ENCODE peak calls at places on chromosomes 2 and 18, in eight cellular contexts. Q is left lung; I is Caco-2; V is CD4-positive, CD25-positive, alpha-beta regulatory T cell; E is heart left ventricle; W is prostate gland; U is body of pancreas; O is mammary epithelial cell. L is an unnamed sample. For H3K9me3, the result is how much of the 10 kb centered on the place peaks cover.

GRCh38 chr2:63012541-63012940 is 38.1 kb upstream of the OTX1 start:
- DNase-seq in Q (no peak), I (no peak), V (no peak), E (no peak), W (no peak), U (no peak), O (no peak), L (no peak)

GRCh38 chr2:149383340-149383739 is 53.0 kb downstream of the LYPD6 start:
- DNase-seq in Q (no peak), I (no peak), V (no peak), E (no peak), W (no peak), U (no peak), O (peak), L (no peak)

GRCh38 chr2:151793123-151793522 is 35.1 kb downstream of the ARL5A start:
- DNase-seq in Q (no peak), I (no peak), V (no peak), E (no peak), W (no peak), U (no peak), O (no peak), L (no peak)

GRCh38 chr18:64678048-64678447 is 529.2 kb upstream of the LINC00305 start:
- DNase-seq in Q (no peak), I (no peak), V (no peak), E (no peak), W (no peak), U (no peak), O (no peak), L (no peak)

GRCh38 chr2:120859814-120860578 is 124.3 kb downstream of the GLI2 start:
- DNase-seq in Q (no peak), I (peak), V (no peak), E (no peak), W (no peak), U (no peak), O (no peak), L (no peak)

GRCh38 chr18:23400918-23401317 is 52.2 kb upstream of the RIOK3 start:
- DNase-seq in Q (no peak), I (no peak), V (no peak), E (no peak), W (no peak), U (no peak), O (no peak), L (no peak)

GRCh38 chr2:63692002-63692606 is 103.3 kb downstream of the MDH1 start:
- DNase-seq in Q (no peak), I (no peak), V (peak), E (no peak), W (peak), U (peak), O (peak), L (no peak)

GRCh38 chr2:240216197-240216596 is 75.7 kb upstream of the OTOS start:
- DNase-seq in Q (peak), I (no peak), V (no peak), E (no peak), W (no peak), U (no peak), O (no peak), L (no peak)

GRCh38 chr2:74461187-74462053 is 3.2 kb downstream of the WBP1 start:
- DNase-seq in Q (no peak), I (peak), V (no peak), E (no peak), W (no peak), U (no peak), O (no peak), L (no peak)

GRCh38 chr2:83471708-83472107 is 987.4 kb downstream of the SUCLG1 start:
- DNase-seq in Q (no peak), I (no peak), V (no peak), E (no peak), W (no peak), U (no peak), O (no peak), L (no peak)

GRCh38 chr2:170887496-170888265 is 41.4 kb upstream of the GORASP2 start:
- DNase-seq in Q (no peak), I (no peak), V (no peak), E (no peak), W (no peak), U (no peak), O (no peak), L (no peak)

GRCh38 chr2:224689539-224689938 is 26.6 kb downstream of the CCDC195 start:
- DNase-seq in Q (no peak), I (no peak), V (no peak), E (no peak), W (no peak), U (no peak), O (peak), L (no peak)

GRCh38 chr18:21100678-21101077 is 10.9 kb downstream of the ROCK1 start:
- DNase-seq in Q (no peak), I (no peak), V (no peak), E (no peak), W (no peak), U (no peak), O (no peak), L (no peak)

GRCh38 chr2:195636890-195637289 is 20.1 kb upstream of the SLC39A10 start:
- DNase-seq in Q (no peak), I (no peak), V (no peak), E (no peak), W (no peak), U (no peak), O (peak), L (no peak)

GRCh38 chr2:158659483-158659882 is 135.6 kb upstream of the DAPL1 start:
- DNase-seq in Q (no peak), I (no peak), V (no peak), E (no peak), W (no peak), U (no peak), O (no peak), L (no peak)

GRCh38 chr2:119608553-119608952 is 64.3 kb downstream of the CFAP221 start:
- DNase-seq in Q (no peak), I (no peak), V (no peak), E (no peak), W (no peak), U (no peak), O (no peak), L (no peak)

GRCh38 chr18:23131693-23132319 is 3.5 kb upstream of the CABLES1 start:
- DNase-seq in Q (no peak), I (peak), V (peak), E (peak), W (peak), U (peak), O (peak), L (peak)

GRCh38 chr18:58640891-58641610 is 12.2 kb upstream of the ALPK2 start:
- DNase-seq in Q (no peak), I (no peak), V (no peak), E (no peak), W (no peak), U (no peak), O (no peak), L (no peak)

GRCh38 chr2:73984922-73985317 is 210 bp downstream of the TET3 start:
- DNase-seq in Q (peak), I (peak), V (peak), E (peak), W (peak), U (peak), O (no peak), L (peak)

GRCh38 chr2:239476029-239476756 is 75.4 kb upstream of the HDAC4 start:
- DNase-seq in Q (no peak), I (no peak), V (no peak), E (no peak), W (no peak), U (no peak), O (no peak), L (no peak)

GRCh38 chr18:26772691-26773090 is 92.8 kb downstream of the AQP4 start:
- DNase-seq in Q (no peak), I (no peak), V (no peak), E (no peak), W (no peak), U (no peak), O (no peak), L (no peak)

GRCh38 chr2:173644146-173644545 is 289.5 kb downstream of the CDCA7 start:
- DNase-seq in Q (no peak), I (no peak), V (no peak), E (no peak), W (no peak), U (no peak), O (peak), L (no peak)

GRCh38 chr2:26758790-26759321 is 5.2 kb upstream of the SLC35F6 start:
- DNase-seq in Q (no peak), I (no peak), V (no peak), E (no peak), W (no peak), U (no peak), O (no peak), L (no peak)

GRCh38 chr2:121902171-121902591 is 146.7 kb downstream of the TSN start:
- DNase-seq in Q (no peak), I (peak), V (no peak), E (peak), W (no peak), U (no peak), O (no peak), L (peak)

GRCh38 chr2:55839182-55839819 is 84.3 kb downstream of the EFEMP1 start:
- DNase-seq in Q (no peak), I (peak), V (no peak), E (no peak), W (peak), U (peak), O (peak), L (no peak)

GRCh38 chr2:173929441-173929840 is 35.7 kb downstream of the SP3 start:
- DNase-seq in Q (no peak), I (no peak), V (no peak), E (no peak), W (no peak), U (no peak), O (no peak), L (no peak)

GRCh38 chr2:111054791-111055627 is 65.7 kb upstream of the BCL2L11 start:
- DNase-seq in Q (no peak), I (no peak), V (no peak), E (no peak), W (no peak), U (no peak), O (no peak), L (no peak)

GRCh38 chr2:157413342-157414035 is 30.4 kb downstream of the CYTIP start:
- DNase-seq in Q (no peak), I (no peak), V (peak), E (no peak), W (no peak), U (no peak), O (no peak), L (no peak)

GRCh38 chr2:217902281-217903141 is 100.3 kb downstream of the TNS1 start:
- DNase-seq in Q (peak), I (peak), V (no peak), E (peak), W (peak), U (peak), O (peak), L (peak)

GRCh38 chr2:98737848-98738247 is 6.9 kb upstream of the MGAT4A start:
- DNase-seq in Q (no peak), I (no peak), V (no peak), E (no peak), W (no peak), U (peak), O (no peak), L (no peak)

GRCh38 chr2:218516614-218517013 is 51.5 kb downstream of the USP37 start:
- DNase-seq in Q (no peak), I (no peak), V (no peak), E (no peak), W (no peak), U (no peak), O (no peak), L (no peak)

GRCh38 chr2:42193722-42194187 is 24.6 kb downstream of the EML4 start:
- DNase-seq in Q (no peak), I (no peak), V (no peak), E (no peak), W (no peak), U (no peak), O (no peak), L (no peak)

GRCh38 chr2:109275120-109276040 is 146.4 kb downstream of the SH3RF3 start:
- DNase-seq in Q (no peak), I (no peak), V (no peak), E (no peak), W (no peak), U (no peak), O (no peak), L (no peak)

GRCh38 chr2:146295080-146295670 is 1549.7 kb upstream of the ACVR2A start:
- DNase-seq in Q (no peak), I (no peak), V (no peak), E (no peak), W (no peak), U (no peak), O (no peak), L (no peak)

GRCh38 chr18:13451208-13451530 is 232.6 kb downstream of the LDLRAD4 start:
- DNase-seq in Q (no peak), I (no peak), V (no peak), E (no peak), W (no peak), U (no peak), O (no peak), L (no peak)

GRCh38 chr2:11955314-11955713 is 208.9 kb downstream of the LPIN1 start:
- DNase-seq in Q (no peak), I (no peak), V (no peak), E (no peak), W (no peak), U (no peak), O (peak), L (no peak)

DNA sequence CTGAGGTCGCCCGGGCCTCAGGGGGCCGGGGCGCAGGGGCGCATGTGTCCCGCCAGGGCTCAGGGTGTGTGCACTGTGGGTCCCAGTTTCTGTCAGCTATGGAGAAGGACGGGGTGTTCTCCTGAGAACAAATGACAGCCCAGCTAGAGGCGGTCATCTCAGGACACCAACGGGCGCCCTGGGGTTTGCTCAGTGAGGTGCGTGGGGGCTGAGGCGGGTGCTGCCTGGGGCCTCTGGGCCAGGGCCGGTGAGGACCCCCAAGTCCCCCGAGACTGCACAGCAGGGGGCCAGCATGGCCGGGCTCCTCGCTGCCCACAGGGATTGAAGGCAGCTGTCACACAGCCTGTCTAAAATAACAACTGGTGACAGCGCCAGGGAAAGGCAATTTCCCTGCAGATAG is 808.8 kb upstream of the SOX11 start:
- DNase-seq in Q (no peak), I (no peak), V (no peak), E (no peak), W (no peak), U (no peak), O (no peak), L (no peak)
- H3K9me3 ChIP-seq in Q (under half), I (under half), V (under half), E (under half), W (under half), U (under half), O (under half), L (under half)

GRCh38 chr2:6236317-6236716 is 544.1 kb downstream of the SOX11 start:
- DNase-seq in Q (no peak), I (no peak), V (no peak), E (no peak), W (no peak), U (no peak), O (no peak), L (no peak)
- H3K9me3 ChIP-seq in Q (under half), I (under half), V (under half), E (under half), W (under half), U (under half), O (under half), L (under half)

GRCh38 chr18:71116535-71116934 is 827.7 kb downstream of the SOCS6 start:
- DNase-seq in Q (no peak), I (no peak), V (no peak), E (no peak), W (no peak), U (no peak), O (no peak), L (no peak)
- H3K9me3 ChIP-seq in Q (under half), I (under half), V (under half), E (under half), W (under half), U (under half), O (under half), L (under half)

DNA sequence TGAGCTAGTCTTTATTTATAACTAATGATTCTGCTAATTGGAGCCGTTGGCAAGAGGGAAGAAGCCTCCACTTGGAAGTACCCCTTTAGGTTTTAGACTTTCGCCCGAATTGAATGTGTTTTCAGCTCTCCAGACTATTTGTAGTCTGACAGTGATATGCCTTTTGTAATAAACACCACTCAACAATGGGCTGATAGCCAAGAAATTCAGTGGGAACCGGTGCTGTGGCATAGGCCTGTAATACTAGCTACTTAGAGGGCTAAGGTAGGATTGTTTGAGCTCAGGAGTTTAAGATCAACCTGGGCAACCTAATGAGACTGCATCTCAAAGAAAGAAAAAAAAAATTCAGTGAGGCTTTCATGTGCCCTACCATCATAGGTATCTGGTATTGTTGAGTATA is 13.6 kb upstream of the ZSCAN30 start:
- DNase-seq in Q (no peak), I (no peak), V (no peak), E (no peak), W (no peak), U (no peak), O (no peak), L (no peak)
- H3K9me3 ChIP-seq in Q (under half), I (under half), V (half or more), E (under half), W (under half), U (under half), O (half or more), L (half or more)

DNA sequence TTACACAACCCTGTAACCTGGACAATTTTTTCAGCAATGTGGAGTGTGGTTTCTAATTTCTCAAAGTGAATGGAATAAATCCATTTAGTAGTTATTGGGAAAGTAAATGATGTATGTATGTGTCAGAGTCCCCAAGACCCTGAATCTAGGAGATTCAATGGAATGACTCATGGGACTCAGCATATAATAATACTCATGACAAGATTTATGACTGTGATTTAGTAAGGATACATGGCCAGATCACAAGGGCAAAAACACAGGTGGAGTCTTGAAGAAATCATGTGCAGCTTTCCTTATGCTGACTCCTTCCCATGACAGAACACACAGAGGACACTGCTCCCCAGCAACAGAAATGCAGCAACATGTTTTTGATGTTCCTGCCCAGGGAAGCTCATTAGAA is 1877.7 kb upstream of the LRRTM1 start:
- DNase-seq in Q (no peak), I (no peak), V (no peak), E (no peak), W (no peak), U (no peak), O (peak), L (no peak)
- H3K9me3 ChIP-seq in Q (under half), I (under half), V (under half), E (under half), W (under half), U (under half), O (under half), L (under half)

GRCh38 chr18:71130351-71130750 is 841.5 kb downstream of the SOCS6 start:
- DNase-seq in Q (no peak), I (no peak), V (no peak), E (no peak), W (no peak), U (no peak), O (no peak), L (no peak)
- H3K9me3 ChIP-seq in Q (under half), I (under half), V (under half), E (under half), W (under half), U (under half), O (under half), L (under half)

DNA sequence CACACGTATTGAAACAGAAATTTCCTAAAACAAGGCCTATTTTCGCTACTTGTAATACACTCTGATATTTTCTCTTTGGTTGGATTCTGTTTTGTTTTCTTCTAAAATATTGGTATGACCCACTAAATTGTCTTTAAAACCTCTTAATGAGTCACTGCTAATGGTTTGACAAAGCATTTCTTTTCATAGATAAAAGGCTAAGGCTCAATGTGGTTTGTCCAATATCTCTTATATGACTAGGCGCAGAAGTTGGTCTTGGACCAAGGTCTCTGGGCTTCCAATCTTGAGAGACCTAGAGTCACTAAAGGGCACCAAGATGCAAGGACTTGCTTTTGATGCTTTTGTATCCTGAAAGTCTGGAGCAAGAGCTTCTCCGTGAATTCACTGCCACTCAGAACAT is 498.2 kb upstream of the TCF4 start:
- DNase-seq in Q (no peak), I (no peak), V (no peak), E (no peak), W (no peak), U (no peak), O (no peak), L (no peak)
- H3K9me3 ChIP-seq in Q (under half), I (under half), V (under half), E (under half), W (under half), U (under half), O (under half), L (under half)

GRCh38 chr2:237392186-237392585 is 21.8 kb downstream of the COL6A3 start:
- DNase-seq in Q (no peak), I (no peak), V (no peak), E (no peak), W (no peak), U (no peak), O (no peak), L (no peak)

GRCh38 chr2:237400199-237400598 is 13.8 kb downstream of the COL6A3 start:
- DNase-seq in Q (no peak), I (no peak), V (no peak), E (no peak), W (no peak), U (no peak), O (no peak), L (no peak)

GRCh38 chr2:237393523-237393922 is 20.4 kb downstream of the COL6A3 start:
- DNase-seq in Q (no peak), I (no peak), V (no peak), E (no peak), W (no peak), U (no peak), O (no peak), L (no peak)

GRCh38 chr2:237391140-237391539 is 22.8 kb downstream of the COL6A3 start:
- DNase-seq in Q (no peak), I (no peak), V (no peak), E (no peak), W (no peak), U (no peak), O (no peak), L (no peak)

DNA sequence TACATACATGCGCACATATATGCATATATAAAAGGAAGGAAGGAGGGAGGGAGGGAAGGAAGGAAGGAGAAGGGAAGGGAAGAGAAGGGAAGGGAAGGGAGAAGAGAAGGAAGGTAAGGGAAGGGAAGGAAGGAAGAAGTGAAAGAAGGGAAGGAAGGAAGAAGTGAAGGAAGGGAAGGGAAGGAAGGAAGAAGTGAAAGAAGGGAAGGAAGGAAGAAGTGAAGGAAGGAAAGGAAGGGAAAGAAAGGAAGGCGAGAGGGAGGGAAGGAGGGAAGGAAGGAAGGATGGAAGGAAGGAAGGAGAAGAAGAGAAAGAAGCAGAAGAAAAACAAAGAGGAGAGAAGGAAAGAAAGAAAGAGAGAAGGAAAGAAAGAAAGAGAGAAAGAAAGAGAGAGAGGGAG is 16.9 kb downstream of the COL6A3 start:
- DNase-seq in Q (no peak), I (no peak), V (no peak), E (no peak), W (no peak), U (no peak), O (no peak), L (no peak)
- H3K9me3 ChIP-seq in Q (under half), I (under half), V (under half), E (under half), W (under half), U (under half), O (under half), L (under half)

GRCh38 chr2:100460904-100461303 is 9.4 kb upstream of the NMS start:
- DNase-seq in Q (no peak), I (no peak), V (no peak), E (no peak), W (no peak), U (no peak), O (no peak), L (no peak)
- H3K9me3 ChIP-seq in Q (under half), I (under half), V (under half), E (under half), W (under half), U (under half), O (under half), L (under half)

L was measured in heart right ventricle.